ENCODE peak calls at places on chromosomes 7 and 10, in nine cellular contexts. Q, H, X, I, O, B, P, A and E are unnamed samples.

GRCh38 chr10:98326621-98327027 is 58.6 kb upstream of the LOXL4 start:
- DNase-seq in H (no peak), X (peak; percentile 35), I (no peak), Q (no peak), B (no peak), O (peak; percentile 44), A (no peak), P (no peak), E (no peak)

GRCh38 chr7:136878878-136879277 is 10.4 kb downstream of the CHRM2 start:
- DNase-seq in H (no peak), B (peak; percentile 51), O (no peak), X (no peak), Q (no peak), I (no peak), P (no peak), A (no peak), E (no peak)

GRCh38 chr10:454860-455259 is 234.6 kb downstream of the DIP2C start:
- DNase-seq in O (no peak), P (peak; percentile 79), Q (peak; percentile 93), B (no peak), H (no peak), X (no peak), A (no peak), I (no peak), E (no peak)

GRCh38 chr7:106283831-106284515 is 810 bp downstream of the NAMPT start:
- DNase-seq in H (no peak), I (no peak), P (peak; percentile 21), O (no peak), A (peak; percentile 67), X (peak; percentile 62), B (peak; percentile 44), Q (peak; percentile 28), E (no peak)

GRCh38 chr7:133023370-133024075 is 58.4 kb downstream of the CHCHD3 start:
- DNase-seq in O (no peak), Q (peak; percentile 51), X (no peak), A (no peak), P (no peak), B (no peak), I (no peak), H (no peak), E (no peak)

GRCh38 chr10:64519831-64520230 is 998.6 kb downstream of the REEP3 start:
- DNase-seq in Q (no peak), P (no peak), X (no peak), I (no peak), A (no peak), O (no peak), H (no peak), B (no peak), E (no peak)

GRCh38 chr7:88289505-88290129 is 17.1 kb downstream of the STEAP4 start:
- DNase-seq in I (no peak), P (no peak), X (no peak), H (no peak), B (no peak), A (no peak), Q (peak; percentile 85), O (no peak), E (no peak)

GRCh38 chr10:100370976-100371706 is 24.1 kb downstream of the SCD start:
- DNase-seq in B (peak; percentile 80), P (no peak), I (peak; percentile 36), X (peak; percentile 74), Q (peak; percentile 90), A (peak; percentile 94), O (peak; percentile 72), H (peak; percentile 63), E (no peak)

DNA sequence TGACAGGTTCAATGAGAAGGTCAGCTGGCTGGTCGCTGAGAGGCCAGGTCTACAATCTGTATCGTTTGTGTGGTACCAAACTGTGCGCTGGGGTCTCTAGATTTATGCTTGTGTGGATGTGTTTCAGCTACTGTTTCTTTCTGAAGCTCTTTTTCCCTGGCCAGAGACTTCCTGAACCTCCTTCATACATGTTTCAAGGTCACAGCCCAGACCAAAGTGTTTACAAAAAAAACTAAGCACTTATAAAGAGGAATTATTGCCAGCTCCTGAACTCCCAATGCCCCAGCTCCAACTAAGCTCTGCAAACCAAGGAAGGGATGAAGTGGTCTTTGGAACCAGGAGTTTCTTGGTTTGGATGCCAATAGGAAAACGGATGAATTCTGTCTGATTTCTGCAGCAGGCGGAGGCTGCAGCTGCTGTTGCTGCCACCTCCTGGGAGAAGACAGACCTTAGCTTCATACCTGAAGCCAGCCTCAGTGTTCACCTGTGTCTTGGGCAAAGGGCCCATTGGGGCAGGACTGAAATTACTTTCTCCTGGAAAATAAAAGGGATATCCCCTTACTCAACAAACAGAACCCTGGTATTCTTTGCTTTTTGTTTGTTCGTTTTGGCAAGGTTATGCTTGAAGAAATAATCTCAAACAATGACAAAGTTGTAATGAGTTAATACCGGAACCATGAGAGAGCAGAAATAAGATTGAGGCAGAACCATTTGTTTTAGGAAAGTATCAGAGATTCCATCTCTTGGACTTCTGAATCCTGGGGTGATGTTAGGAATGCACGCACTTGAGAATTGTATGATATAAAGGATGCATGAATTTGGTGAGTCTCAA is 24.6 kb upstream of the MKLN1 start:
- DNase-seq in B (peak; percentile 69), X (peak; percentile 41), H (peak; percentile 11), Q (no peak), A (peak; percentile 56), I (no peak), P (peak; percentile 37), O (peak; percentile 25), E (no peak)
- TF ChIP-seq CTCF in B (peak; percentile 70), X (peak; percentile 21), H (no peak), Q (peak; percentile 29), A (no peak), I (peak; percentile 50), P (peak; percentile 64), O (peak; percentile 47), E (no peak)

DNA sequence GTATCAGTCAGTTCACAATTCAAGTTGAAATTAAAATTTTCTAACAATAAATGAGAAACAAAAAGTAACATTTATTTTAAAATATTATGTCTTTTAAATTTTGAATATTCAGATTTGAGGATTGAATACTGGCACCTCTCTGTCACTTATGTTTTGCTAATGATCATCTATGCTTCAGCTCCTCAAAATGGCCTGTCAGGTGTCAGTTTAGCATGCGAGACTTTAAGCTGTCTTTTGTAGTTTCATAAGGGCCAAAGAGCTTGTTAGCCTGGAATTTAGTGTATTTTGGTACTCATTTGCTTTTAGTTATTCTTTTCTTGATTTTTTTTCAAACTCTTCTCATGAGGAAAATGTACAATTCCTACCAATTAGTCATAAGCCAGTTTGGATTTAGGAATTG is 102.0 kb upstream of the RPA3 start:
- DNase-seq in Q (no peak), P (no peak), X (no peak), O (peak; percentile 31), I (no peak), H (no peak), A (no peak), B (no peak), E (no peak)
- TF ChIP-seq CTCF in Q (no peak), P (no peak), X (no peak), O (no peak), I (no peak), H (no peak), A (no peak), B (no peak), E (no peak)

GRCh38 chr7:44151679-44152355 is 10.7 kb upstream of the MYL7 start:
- DNase-seq in A (no peak), X (no peak), B (no peak), H (no peak), I (no peak), P (no peak), O (no peak), Q (no peak), E (peak; percentile 7)

GRCh38 chr7:44154703-44155102 is 13.6 kb upstream of the MYL7 start:
- DNase-seq in Q (peak; percentile 19), X (no peak), B (no peak), O (no peak), I (no peak), P (no peak), H (no peak), A (no peak), E (no peak)

GRCh38 chr7:44153948-44154335 is 12.8 kb upstream of the MYL7 start:
- DNase-seq in P (no peak), X (no peak), O (no peak), I (no peak), Q (no peak), H (no peak), B (no peak), A (no peak), E (peak; percentile 2)

GRCh38 chr7:44150966-44151678 is 10.0 kb upstream of the MYL7 start:
- DNase-seq in I (no peak), Q (no peak), X (no peak), P (no peak), B (no peak), A (no peak), H (no peak), O (no peak), E (no peak)

GRCh38 chr7:44152971-44153947 is 12.1 kb upstream of the MYL7 start:
- DNase-seq in B (peak; percentile 25), Q (no peak), I (no peak), P (no peak), X (no peak), A (no peak), O (no peak), H (no peak), E (peak; percentile 9)
- TF ChIP-seq CTCF in B (no peak), Q (no peak), I (no peak), P (no peak), X (no peak), A (no peak), O (no peak), H (no peak), E (no peak)

GRCh38 chr10:48457949-48458661 is 146.8 kb downstream of the ARHGAP22 start:
- DNase-seq in O (no peak), B (no peak), A (no peak), H (no peak), P (no peak), Q (no peak), X (peak; percentile 6), I (no peak), E (peak; percentile 4)

GRCh38 chr10:48460148-48460545 is 144.7 kb downstream of the ARHGAP22 start:
- DNase-seq in X (no peak), Q (no peak), B (no peak), O (no peak), I (no peak), A (no peak), P (no peak), H (no peak), E (no peak)

GRCh38 chr10:48458662-48459048 is 146.2 kb downstream of the ARHGAP22 start:
- DNase-seq in Q (no peak), H (no peak), A (no peak), I (no peak), O (no peak), P (no peak), B (no peak), X (peak; percentile 10), E (peak; percentile 5)

GRCh38 chr10:48461623-48462481 is 143.0 kb downstream of the ARHGAP22 start:
- DNase-seq in X (no peak), H (no peak), I (no peak), Q (no peak), P (no peak), A (no peak), O (no peak), B (no peak), E (peak; percentile 6)

DNA sequence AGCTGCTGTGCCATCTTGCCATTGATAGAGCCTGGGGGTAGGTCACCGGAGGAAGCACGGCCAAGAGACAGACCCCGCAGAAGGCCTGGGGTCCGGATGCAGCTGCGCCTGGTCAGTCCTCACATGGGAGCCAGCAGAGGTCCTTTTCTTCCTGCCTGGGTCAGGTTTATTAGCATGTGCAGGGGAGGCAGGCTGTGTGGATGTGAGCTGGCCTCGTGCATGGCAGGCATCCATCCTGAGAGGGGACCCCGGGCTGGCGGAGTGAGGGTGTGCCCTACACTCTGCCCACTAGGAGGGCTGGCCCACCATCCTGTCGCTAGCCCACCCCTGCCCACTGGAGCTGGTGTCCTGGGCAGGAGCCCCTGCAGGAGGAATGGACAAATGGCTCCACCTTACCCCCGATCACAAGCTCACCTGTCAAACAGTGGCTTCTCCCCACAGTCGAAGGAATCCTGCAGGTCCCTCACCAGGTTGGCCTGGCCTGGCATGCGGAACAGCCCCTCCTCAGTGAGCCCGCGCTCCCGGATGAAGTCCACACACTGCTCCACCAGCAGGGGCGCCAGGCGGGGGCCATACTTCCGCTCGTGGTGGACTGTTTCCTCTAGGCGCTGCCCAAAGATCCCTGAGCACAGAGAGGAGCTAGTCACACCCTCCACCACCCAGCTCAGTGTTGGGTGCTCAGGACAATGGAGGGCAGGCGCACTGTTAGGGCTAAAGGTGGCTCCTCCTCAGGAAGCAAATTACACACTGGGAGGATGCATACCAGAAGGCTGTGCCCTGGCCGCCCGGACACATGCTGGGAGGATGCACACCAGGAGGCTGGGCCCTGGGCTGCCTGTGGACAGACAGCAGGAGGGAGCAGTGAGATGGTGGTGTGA is 145.4 kb downstream of the ARHGAP22 start:
- DNase-seq in P (no peak), B (peak; percentile 58), Q (no peak), A (no peak), X (peak; percentile 11), O (no peak), H (no peak), I (no peak), E (peak; percentile 12)
- TF ChIP-seq CTCF in P (no peak), B (peak; percentile 49), Q (no peak), A (no peak), X (no peak), O (peak; percentile 6), H (peak; percentile 28), I (no peak), E (no peak)